ENCODE peak calls at places on chromosomes 6 and 20, in ten cellular contexts. W is fibroblast of lung, H is upper lobe of right lung, U is heart right ventricle, L is ovary, O is SK-N-SH, I is gastrocnemius medialis, S is kidney, Y is Peyer's patch, J is tibial artery. N is an unnamed sample.

GRCh38 chr6:150271172-150271500 is 97.7 kb upstream of the IYD start:
- DNase-seq in W (no peak), H (no peak), U (no peak), L (no peak), O (no peak), I (no peak), S (no peak), Y (no peak), J (no peak), N (no peak)

GRCh38 chr6:29647927-29648642 is 8.8 kb upstream of the MOG start:
- DNase-seq in W (peak; percentile 51), H (no peak), U (no peak), L (no peak), O (peak; percentile 55), I (no peak), S (no peak), Y (no peak), J (no peak), N (no peak)

GRCh38 chr6:104601008-104601745 is 258.5 kb downstream of the HACE1 start:
- DNase-seq in W (peak; percentile 50), H (no peak), U (no peak), L (no peak), O (no peak), I (no peak), S (no peak), Y (no peak), J (no peak), N (no peak)

GRCh38 chr20:40101479-40102032 is 587.5 kb downstream of the MAFB start:
- DNase-seq in W (no peak), H (no peak), U (no peak), L (no peak), O (no peak), I (no peak), S (no peak), Y (no peak), J (no peak), N (no peak)

GRCh38 chr6:41422156-41422555 is 86.7 kb downstream of the NCR2 start:
- DNase-seq in W (no peak), H (no peak), U (no peak), L (no peak), O (no peak), I (no peak), S (no peak), Y (no peak), J (no peak), N (no peak)

GRCh38 chr6:140893432-140893831 is 1239.3 kb upstream of the GJE1 start:
- DNase-seq in W (no peak), H (no peak), U (no peak), L (no peak), O (no peak), I (no peak), S (no peak), Y (no peak), J (no peak), N (no peak)

GRCh38 chr20:32672982-32673727 is 586 bp downstream of the C20orf203 start:
- DNase-seq in W (no peak), H (no peak), U (no peak), L (no peak), O (no peak), I (no peak), S (no peak), Y (peak; percentile 47), J (no peak), N (no peak)

GRCh38 chr20:6644818-6645620 is 122.5 kb upstream of the BMP2 start:
- DNase-seq in W (no peak), H (no peak), U (no peak), L (no peak), O (no peak), I (no peak), S (no peak), Y (no peak), J (no peak), N (no peak)

GRCh38 chr6:124859366-124859765 is 102.9 kb upstream of the RNF217 start:
- DNase-seq in W (no peak), H (no peak), U (no peak), L (no peak), O (no peak), I (no peak), S (no peak), Y (no peak), J (no peak), N (no peak)

GRCh38 chr6:151765444-151765886 is 42.0 kb upstream of the ESR1 start:
- DNase-seq in W (peak; percentile 83), H (no peak), U (peak; percentile 70), L (no peak), O (peak; percentile 61), I (peak; percentile 25), S (no peak), Y (peak; percentile 25), J (peak; percentile 65), N (no peak)

GRCh38 chr20:373171-373890 is 7.2 kb upstream of the TRIB3 start:
- DNase-seq in W (peak; percentile 90), H (no peak), U (peak; percentile 29), L (no peak), O (peak; percentile 44), I (peak; percentile 30), S (peak; percentile 76), Y (no peak), J (no peak), N (no peak)

GRCh38 chr6:1716845-1717244 is 107.1 kb downstream of the FOXC1 start:
- DNase-seq in W (no peak), H (no peak), U (no peak), L (no peak), O (no peak), I (no peak), S (no peak), Y (no peak), J (no peak), N (no peak)

GRCh38 chr6:44074383-44075136 is 52.7 kb downstream of the MRPL14 start:
- DNase-seq in W (peak; percentile 82), H (peak; percentile 82), U (peak; percentile 70), L (peak; percentile 71), O (peak; percentile 83), I (peak; percentile 83), S (no peak), Y (peak; percentile 60), J (peak; percentile 71), N (peak; percentile 45)

GRCh38 chr6:152836523-152836922 is 85.9 kb downstream of the VIP start:
- DNase-seq in W (no peak), H (no peak), U (no peak), L (no peak), O (no peak), I (no peak), S (no peak), Y (no peak), J (no peak), N (no peak)

GRCh38 chr6:37137201-37137880 is 32.6 kb upstream of the PIM1 start:
- DNase-seq in W (peak; percentile 95), H (no peak), U (no peak), L (no peak), O (peak; percentile 58), I (no peak), S (no peak), Y (no peak), J (no peak), N (no peak)

GRCh38 chr6:144659202-144659731 is 374.1 kb downstream of the UTRN start:
- DNase-seq in W (peak; percentile 87), H (no peak), U (peak; percentile 42), L (peak; percentile 37), O (peak; percentile 45), I (no peak), S (no peak), Y (no peak), J (no peak), N (no peak)

GRCh38 chr20:48912065-48912464 is 9.4 kb upstream of the ARFGEF2 start:
- DNase-seq in W (no peak), H (no peak), U (no peak), L (no peak), O (no peak), I (no peak), S (no peak), Y (peak; percentile 56), J (no peak), N (no peak)

GRCh38 chr6:159125014-159125609 is 44.1 kb upstream of the FNDC1 start:
- DNase-seq in W (no peak), H (no peak), U (no peak), L (no peak), O (no peak), I (no peak), S (no peak), Y (no peak), J (no peak), N (no peak)
- TF ChIP-seq CTCF in W (no peak), H (peak; percentile 29), U (peak; percentile 38), L (no peak), O (peak; percentile 54), I (no peak), S (no peak), Y (no peak), J (no peak), N (peak; percentile 45)

GRCh38 chr6:108588586-108588985 is 27.9 kb downstream of the FOXO3 start:
- DNase-seq in W (peak; percentile 61), H (no peak), U (no peak), L (no peak), O (no peak), I (no peak), S (no peak), Y (peak; percentile 41), J (no peak), N (no peak)

GRCh38 chr6:108582618-108583017 is 21.9 kb downstream of the FOXO3 start:
- DNase-seq in W (no peak), H (no peak), U (no peak), L (no peak), O (no peak), I (no peak), S (no peak), Y (no peak), J (no peak), N (no peak)

GRCh38 chr6:108587258-108588059 is 26.7 kb downstream of the FOXO3 start:
- DNase-seq in W (peak; percentile 82), H (no peak), U (no peak), L (no peak), O (no peak), I (no peak), S (no peak), Y (no peak), J (no peak), N (no peak)

GRCh38 chr6:108584323-108584722 is 23.6 kb downstream of the FOXO3 start:
- DNase-seq in W (no peak), H (no peak), U (no peak), L (no peak), O (no peak), I (no peak), S (no peak), Y (no peak), J (no peak), N (no peak)

GRCh38 chr6:108585921-108586320 is 25.2 kb downstream of the FOXO3 start:
- DNase-seq in W (no peak), H (no peak), U (no peak), L (no peak), O (no peak), I (no peak), S (no peak), Y (no peak), J (no peak), N (no peak)
- H3K27ac ChIP-seq in W (peak overlapping the region; percentile 32), H (peak overlapping the region; percentile 59), U (peak overlapping the region; percentile 76), L (no peak overlapping the region), O (peak overlapping the region; percentile 1), I (peak overlapping the region; percentile 96), S (no peak overlapping the region), Y (peak overlapping the region; percentile 86), J (peak overlapping the region; percentile 69), N (no peak overlapping the region)

GRCh38 chr20:56158489-56158888 is 90.0 kb upstream of the MC3R start:
- DNase-seq in W (no peak), H (no peak), U (no peak), L (no peak), O (no peak), I (no peak), S (no peak), Y (no peak), J (no peak), N (no peak)
- H3K9me3 ChIP-seq in W (no peaks in the 10 kb centered on the region), H (no peaks in the 10 kb centered on the region), U (no peaks in the 10 kb centered on the region), L (no peaks in the 10 kb centered on the region), O (no peaks in the 10 kb centered on the region), I (no peaks in the 10 kb centered on the region), S (no peaks in the 10 kb centered on the region), Y (no peaks in the 10 kb centered on the region), J (no peaks in the 10 kb centered on the region), N (no peaks in the 10 kb centered on the region)

GRCh38 chr6:75693534-75693933 is 55.5 kb upstream of the MYO6 start:
- DNase-seq in W (peak; percentile 49), H (no peak), U (no peak), L (no peak), O (no peak), I (no peak), S (no peak), Y (no peak), J (no peak), N (no peak)
- TF ChIP-seq CTCF in W (no peak), H (no peak), U (no peak), L (no peak), O (peak; percentile 40), I (no peak), S (no peak), Y (no peak), J (peak; percentile 8), N (no peak)

N was measured in CD4-positive, alpha-beta T cell.